ENCODE peak calls at places on chromosomes 6 and 20, in ten cellular contexts. One of them, this sample, is unnamed.

GRCh38 chr20:41336711-41337492 is 3.7 kb upstream of the LPIN3 start:
- DNase-seq in heart left ventricle: peak
- DNase-seq in fibroblast of the conjunctiva: no peak
- DNase-seq in GM13976: no peak
- DNase-seq in nephron progenitor cell: no peak
- DNase-seq in activated CD8-positive, alpha-beta memory T cell treated with anti-CD3 and anti-CD28 coated beads for 1 hour: no peak
- DNase-seq in naive thymus-derived CD8-positive, alpha-beta T cell: peak
- DNase-seq in mesothelial cell of epicardium: no peak
- DNase-seq in prostate gland: no peak
- DNase-seq in iris pigment epithelial cell: no peak
- DNase-seq in this sample: no peak

GRCh38 chr6:139603554-139603953 is 229.1 kb upstream of the CITED2 start:
- DNase-seq in heart left ventricle: no peak
- DNase-seq in fibroblast of the conjunctiva: no peak
- DNase-seq in GM13976: no peak
- DNase-seq in nephron progenitor cell: no peak
- DNase-seq in activated CD8-positive, alpha-beta memory T cell treated with anti-CD3 and anti-CD28 coated beads for 1 hour: no peak
- DNase-seq in naive thymus-derived CD8-positive, alpha-beta T cell: no peak
- DNase-seq in mesothelial cell of epicardium: no peak
- DNase-seq in prostate gland: no peak
- DNase-seq in iris pigment epithelial cell: no peak
- DNase-seq in this sample: no peak

GRCh38 chr6:157317129-157317814 is 6.0 kb downstream of the TMEM242 start:
- DNase-seq in heart left ventricle: peak
- DNase-seq in fibroblast of the conjunctiva: peak
- DNase-seq in GM13976: no peak
- DNase-seq in nephron progenitor cell: no peak
- DNase-seq in activated CD8-positive, alpha-beta memory T cell treated with anti-CD3 and anti-CD28 coated beads for 1 hour: no peak
- DNase-seq in naive thymus-derived CD8-positive, alpha-beta T cell: no peak
- DNase-seq in mesothelial cell of epicardium: no peak
- DNase-seq in prostate gland: peak
- DNase-seq in iris pigment epithelial cell: peak
- DNase-seq in this sample: peak

GRCh38 chr6:106574729-106575458 is 54.4 kb downstream of the RTN4IP1 start:
- DNase-seq in heart left ventricle: no peak
- DNase-seq in fibroblast of the conjunctiva: peak
- DNase-seq in GM13976: no peak
- DNase-seq in nephron progenitor cell: no peak
- DNase-seq in activated CD8-positive, alpha-beta memory T cell treated with anti-CD3 and anti-CD28 coated beads for 1 hour: no peak
- DNase-seq in naive thymus-derived CD8-positive, alpha-beta T cell: no peak
- DNase-seq in mesothelial cell of epicardium: no peak
- DNase-seq in prostate gland: no peak
- DNase-seq in iris pigment epithelial cell: peak
- DNase-seq in this sample: peak

GRCh38 chr20:48332555-48332954 is 495.2 kb downstream of the PREX1 start:
- DNase-seq in heart left ventricle: no peak
- DNase-seq in fibroblast of the conjunctiva: no peak
- DNase-seq in GM13976: no peak
- DNase-seq in nephron progenitor cell: no peak
- DNase-seq in activated CD8-positive, alpha-beta memory T cell treated with anti-CD3 and anti-CD28 coated beads for 1 hour: no peak
- DNase-seq in naive thymus-derived CD8-positive, alpha-beta T cell: no peak
- DNase-seq in mesothelial cell of epicardium: no peak
- DNase-seq in prostate gland: no peak
- DNase-seq in iris pigment epithelial cell: peak
- DNase-seq in this sample: no peak

GRCh38 chr6:80132942-80133517 is 26.6 kb downstream of the BCKDHB start:
- DNase-seq in heart left ventricle: peak
- DNase-seq in fibroblast of the conjunctiva: peak
- DNase-seq in GM13976: no peak
- DNase-seq in nephron progenitor cell: peak
- DNase-seq in activated CD8-positive, alpha-beta memory T cell treated with anti-CD3 and anti-CD28 coated beads for 1 hour: no peak
- DNase-seq in naive thymus-derived CD8-positive, alpha-beta T cell: peak
- DNase-seq in mesothelial cell of epicardium: peak
- DNase-seq in prostate gland: peak
- DNase-seq in iris pigment epithelial cell: peak
- DNase-seq in this sample: no peak

GRCh38 chr6:88596801-88597200 is 366.6 kb downstream of the RNGTT start:
- DNase-seq in heart left ventricle: no peak
- DNase-seq in fibroblast of the conjunctiva: no peak
- DNase-seq in GM13976: no peak
- DNase-seq in nephron progenitor cell: no peak
- DNase-seq in activated CD8-positive, alpha-beta memory T cell treated with anti-CD3 and anti-CD28 coated beads for 1 hour: no peak
- DNase-seq in naive thymus-derived CD8-positive, alpha-beta T cell: no peak
- DNase-seq in mesothelial cell of epicardium: no peak
- DNase-seq in prostate gland: no peak
- DNase-seq in iris pigment epithelial cell: no peak
- DNase-seq in this sample: no peak

GRCh38 chr6:137637161-137637560 is 143.0 kb upstream of the OLIG3 start:
- DNase-seq in heart left ventricle: no peak
- DNase-seq in fibroblast of the conjunctiva: peak
- DNase-seq in GM13976: no peak
- DNase-seq in nephron progenitor cell: no peak
- DNase-seq in activated CD8-positive, alpha-beta memory T cell treated with anti-CD3 and anti-CD28 coated beads for 1 hour: no peak
- DNase-seq in naive thymus-derived CD8-positive, alpha-beta T cell: no peak
- DNase-seq in mesothelial cell of epicardium: no peak
- DNase-seq in prostate gland: peak
- DNase-seq in iris pigment epithelial cell: peak
- DNase-seq in this sample: peak

GRCh38 chr6:143225929-143226328 is 165.2 kb downstream of the AIG1 start:
- DNase-seq in heart left ventricle: no peak
- DNase-seq in fibroblast of the conjunctiva: no peak
- DNase-seq in GM13976: no peak
- DNase-seq in nephron progenitor cell: no peak
- DNase-seq in activated CD8-positive, alpha-beta memory T cell treated with anti-CD3 and anti-CD28 coated beads for 1 hour: no peak
- DNase-seq in naive thymus-derived CD8-positive, alpha-beta T cell: no peak
- DNase-seq in mesothelial cell of epicardium: no peak
- DNase-seq in prostate gland: no peak
- DNase-seq in iris pigment epithelial cell: no peak
- DNase-seq in this sample: no peak

GRCh38 chr6:160995271-160995670 is 3.7 kb downstream of the MAP3K4 start:
- DNase-seq in heart left ventricle: no peak
- DNase-seq in fibroblast of the conjunctiva: no peak
- DNase-seq in GM13976: no peak
- DNase-seq in nephron progenitor cell: no peak
- DNase-seq in activated CD8-positive, alpha-beta memory T cell treated with anti-CD3 and anti-CD28 coated beads for 1 hour: no peak
- DNase-seq in naive thymus-derived CD8-positive, alpha-beta T cell: no peak
- DNase-seq in mesothelial cell of epicardium: no peak
- DNase-seq in prostate gland: no peak
- DNase-seq in iris pigment epithelial cell: no peak
- DNase-seq in this sample: no peak

GRCh38 chr6:130927305-130927704 is 100.1 kb downstream of the SMLR1 start:
- DNase-seq in heart left ventricle: no peak
- DNase-seq in fibroblast of the conjunctiva: no peak
- DNase-seq in GM13976: no peak
- DNase-seq in nephron progenitor cell: no peak
- DNase-seq in activated CD8-positive, alpha-beta memory T cell treated with anti-CD3 and anti-CD28 coated beads for 1 hour: no peak
- DNase-seq in naive thymus-derived CD8-positive, alpha-beta T cell: no peak
- DNase-seq in mesothelial cell of epicardium: no peak
- DNase-seq in prostate gland: no peak
- DNase-seq in iris pigment epithelial cell: no peak
- DNase-seq in this sample: no peak

GRCh38 chr20:49712918-49713778 is 530 bp downstream of the B4GALT5 start:
- DNase-seq in heart left ventricle: peak
- DNase-seq in fibroblast of the conjunctiva: no peak
- DNase-seq in GM13976: peak
- DNase-seq in nephron progenitor cell: no peak
- DNase-seq in activated CD8-positive, alpha-beta memory T cell treated with anti-CD3 and anti-CD28 coated beads for 1 hour: no peak
- DNase-seq in naive thymus-derived CD8-positive, alpha-beta T cell: no peak
- DNase-seq in mesothelial cell of epicardium: peak
- DNase-seq in prostate gland: peak
- DNase-seq in iris pigment epithelial cell: peak
- DNase-seq in this sample: no peak

GRCh38 chr6:170358496-170358895 is 51.9 kb downstream of the FAM120B start:
- DNase-seq in heart left ventricle: peak
- DNase-seq in fibroblast of the conjunctiva: no peak
- DNase-seq in GM13976: no peak
- DNase-seq in nephron progenitor cell: no peak
- DNase-seq in activated CD8-positive, alpha-beta memory T cell treated with anti-CD3 and anti-CD28 coated beads for 1 hour: no peak
- DNase-seq in naive thymus-derived CD8-positive, alpha-beta T cell: no peak
- DNase-seq in mesothelial cell of epicardium: no peak
- DNase-seq in prostate gland: peak
- DNase-seq in iris pigment epithelial cell: no peak
- DNase-seq in this sample: no peak

GRCh38 chr20:53628076-53628475 is 34.4 kb upstream of the ZNF217 start:
- DNase-seq in heart left ventricle: no peak
- DNase-seq in fibroblast of the conjunctiva: no peak
- DNase-seq in GM13976: no peak
- DNase-seq in nephron progenitor cell: no peak
- DNase-seq in activated CD8-positive, alpha-beta memory T cell treated with anti-CD3 and anti-CD28 coated beads for 1 hour: no peak
- DNase-seq in naive thymus-derived CD8-positive, alpha-beta T cell: no peak
- DNase-seq in mesothelial cell of epicardium: no peak
- DNase-seq in prostate gland: no peak
- DNase-seq in iris pigment epithelial cell: no peak
- DNase-seq in this sample: no peak

GRCh38 chr20:44544178-44544719 is 22.4 kb upstream of the SERINC3 start:
- DNase-seq in heart left ventricle: no peak
- DNase-seq in fibroblast of the conjunctiva: no peak
- DNase-seq in GM13976: no peak
- DNase-seq in nephron progenitor cell: no peak
- DNase-seq in activated CD8-positive, alpha-beta memory T cell treated with anti-CD3 and anti-CD28 coated beads for 1 hour: no peak
- DNase-seq in naive thymus-derived CD8-positive, alpha-beta T cell: no peak
- DNase-seq in mesothelial cell of epicardium: no peak
- DNase-seq in prostate gland: no peak
- DNase-seq in iris pigment epithelial cell: no peak
- DNase-seq in this sample: no peak

GRCh38 chr6:140921366-140922226 is 1211.1 kb upstream of the GJE1 start:
- DNase-seq in heart left ventricle: no peak
- DNase-seq in fibroblast of the conjunctiva: peak
- DNase-seq in GM13976: no peak
- DNase-seq in nephron progenitor cell: peak
- DNase-seq in activated CD8-positive, alpha-beta memory T cell treated with anti-CD3 and anti-CD28 coated beads for 1 hour: no peak
- DNase-seq in naive thymus-derived CD8-positive, alpha-beta T cell: no peak
- DNase-seq in mesothelial cell of epicardium: no peak
- DNase-seq in prostate gland: peak
- DNase-seq in iris pigment epithelial cell: peak
- DNase-seq in this sample: peak

GRCh38 chr6:46175976-46176375 is 5.2 kb upstream of the ENPP5 start:
- DNase-seq in heart left ventricle: no peak
- DNase-seq in fibroblast of the conjunctiva: no peak
- DNase-seq in GM13976: no peak
- DNase-seq in nephron progenitor cell: no peak
- DNase-seq in activated CD8-positive, alpha-beta memory T cell treated with anti-CD3 and anti-CD28 coated beads for 1 hour: no peak
- DNase-seq in naive thymus-derived CD8-positive, alpha-beta T cell: no peak
- DNase-seq in mesothelial cell of epicardium: no peak
- DNase-seq in prostate gland: no peak
- DNase-seq in iris pigment epithelial cell: no peak
- DNase-seq in this sample: no peak

GRCh38 chr6:19329078-19329477 is 508.1 kb upstream of the ID4 start:
- DNase-seq in heart left ventricle: no peak
- DNase-seq in fibroblast of the conjunctiva: no peak
- DNase-seq in GM13976: no peak
- DNase-seq in nephron progenitor cell: no peak
- DNase-seq in activated CD8-positive, alpha-beta memory T cell treated with anti-CD3 and anti-CD28 coated beads for 1 hour: no peak
- DNase-seq in naive thymus-derived CD8-positive, alpha-beta T cell: no peak
- DNase-seq in mesothelial cell of epicardium: no peak
- DNase-seq in prostate gland: no peak
- DNase-seq in iris pigment epithelial cell: no peak
- DNase-seq in this sample: no peak

GRCh38 chr6:81727876-81728517 is 24.5 kb downstream of the TENT5A start:
- DNase-seq in heart left ventricle: no peak
- DNase-seq in fibroblast of the conjunctiva: no peak
- DNase-seq in GM13976: no peak
- DNase-seq in nephron progenitor cell: no peak
- DNase-seq in activated CD8-positive, alpha-beta memory T cell treated with anti-CD3 and anti-CD28 coated beads for 1 hour: no peak
- DNase-seq in naive thymus-derived CD8-positive, alpha-beta T cell: no peak
- DNase-seq in mesothelial cell of epicardium: no peak
- DNase-seq in prostate gland: no peak
- DNase-seq in iris pigment epithelial cell: no peak
- DNase-seq in this sample: no peak

GRCh38 chr6:44052419-44053011 is 74.7 kb downstream of the MRPL14 start:
- DNase-seq in heart left ventricle: peak
- DNase-seq in fibroblast of the conjunctiva: peak
- DNase-seq in GM13976: no peak
- DNase-seq in nephron progenitor cell: no peak
- DNase-seq in activated CD8-positive, alpha-beta memory T cell treated with anti-CD3 and anti-CD28 coated beads for 1 hour: no peak
- DNase-seq in naive thymus-derived CD8-positive, alpha-beta T cell: peak
- DNase-seq in mesothelial cell of epicardium: no peak
- DNase-seq in prostate gland: no peak
- DNase-seq in iris pigment epithelial cell: peak
- DNase-seq in this sample: peak

GRCh38 chr20:47274449-47275108 is 81.9 kb downstream of the ZMYND8 start:
- DNase-seq in heart left ventricle: no peak
- DNase-seq in fibroblast of the conjunctiva: peak
- DNase-seq in GM13976: peak
- DNase-seq in nephron progenitor cell: no peak
- DNase-seq in activated CD8-positive, alpha-beta memory T cell treated with anti-CD3 and anti-CD28 coated beads for 1 hour: no peak
- DNase-seq in naive thymus-derived CD8-positive, alpha-beta T cell: no peak
- DNase-seq in mesothelial cell of epicardium: no peak
- DNase-seq in prostate gland: no peak
- DNase-seq in iris pigment epithelial cell: peak
- DNase-seq in this sample: peak

GRCh38 chr6:28940294-28940858 is 16.6 kb upstream of the TRIM27 start:
- DNase-seq in heart left ventricle: peak
- DNase-seq in fibroblast of the conjunctiva: peak
- DNase-seq in GM13976: no peak
- DNase-seq in nephron progenitor cell: peak
- DNase-seq in activated CD8-positive, alpha-beta memory T cell treated with anti-CD3 and anti-CD28 coated beads for 1 hour: no peak
- DNase-seq in naive thymus-derived CD8-positive, alpha-beta T cell: peak
- DNase-seq in mesothelial cell of epicardium: peak
- DNase-seq in prostate gland: peak
- DNase-seq in iris pigment epithelial cell: no peak
- DNase-seq in this sample: no peak

GRCh38 chr20:10521068-10521834 is 86.1 kb downstream of the SLX4IP start:
- DNase-seq in heart left ventricle: no peak
- DNase-seq in fibroblast of the conjunctiva: peak
- DNase-seq in GM13976: no peak
- DNase-seq in nephron progenitor cell: no peak
- DNase-seq in activated CD8-positive, alpha-beta memory T cell treated with anti-CD3 and anti-CD28 coated beads for 1 hour: no peak
- DNase-seq in naive thymus-derived CD8-positive, alpha-beta T cell: no peak
- DNase-seq in mesothelial cell of epicardium: no peak
- DNase-seq in prostate gland: no peak
- DNase-seq in iris pigment epithelial cell: peak
- DNase-seq in this sample: peak

GRCh38 chr6:35562060-35562459 is 49.4 kb upstream of the TULP1 start:
- DNase-seq in heart left ventricle: peak
- DNase-seq in fibroblast of the conjunctiva: no peak
- DNase-seq in GM13976: no peak
- DNase-seq in nephron progenitor cell: no peak
- DNase-seq in activated CD8-positive, alpha-beta memory T cell treated with anti-CD3 and anti-CD28 coated beads for 1 hour: no peak
- DNase-seq in naive thymus-derived CD8-positive, alpha-beta T cell: no peak
- DNase-seq in mesothelial cell of epicardium: no peak
- DNase-seq in prostate gland: no peak
- DNase-seq in iris pigment epithelial cell: no peak
- DNase-seq in this sample: no peak